ENCODE peak calls at places on chromosome 18, in five cellular contexts. One of them, this sample, is unnamed. For H3K4me1, the result is how much of the 10 kb centered on the place peaks cover.

GRCh38 chr18:5546660-5547059 is 2.9 kb upstream of the EPB41L3 start:
- DNase-seq in breast epithelium: no peak
- DNase-seq in Peyer's patch: no peak
- DNase-seq in body of pancreas: peak
- DNase-seq in stomach: no peak
- DNase-seq in this sample: no peak

GRCh38 chr18:23228102-23229051 is 93.1 kb downstream of the CABLES1 start:
- DNase-seq in breast epithelium: no peak
- DNase-seq in Peyer's patch: peak
- DNase-seq in body of pancreas: peak
- DNase-seq in stomach: no peak
- DNase-seq in this sample: no peak

GRCh38 chr18:24189007-24189528 is 50.2 kb downstream of the CABYR start:
- DNase-seq in breast epithelium: no peak
- DNase-seq in Peyer's patch: no peak
- DNase-seq in body of pancreas: no peak
- DNase-seq in stomach: no peak
- DNase-seq in this sample: no peak

GRCh38 chr18:35753306-35753910 is 171.9 kb downstream of the GALNT1 start:
- DNase-seq in breast epithelium: no peak
- DNase-seq in Peyer's patch: no peak
- DNase-seq in body of pancreas: no peak
- DNase-seq in stomach: no peak
- DNase-seq in this sample: no peak

GRCh38 chr18:4582677-4583076 is 127.6 kb upstream of the DLGAP1 start:
- DNase-seq in breast epithelium: no peak
- DNase-seq in Peyer's patch: no peak
- DNase-seq in body of pancreas: no peak
- DNase-seq in stomach: no peak
- DNase-seq in this sample: no peak

GRCh38 chr18:54220406-54220805 is 4.1 kb downstream of the MBD2 start:
- DNase-seq in breast epithelium: no peak
- DNase-seq in Peyer's patch: no peak
- DNase-seq in body of pancreas: no peak
- DNase-seq in stomach: no peak
- DNase-seq in this sample: no peak

GRCh38 chr18:2627821-2628276 is 27.7 kb upstream of the SMCHD1 start:
- DNase-seq in breast epithelium: no peak
- DNase-seq in Peyer's patch: no peak
- DNase-seq in body of pancreas: no peak
- DNase-seq in stomach: no peak
- DNase-seq in this sample: no peak

GRCh38 chr18:38243291-38243690 is 677.7 kb upstream of the CELF4 start:
- DNase-seq in breast epithelium: no peak
- DNase-seq in Peyer's patch: no peak
- DNase-seq in body of pancreas: no peak
- DNase-seq in stomach: no peak
- DNase-seq in this sample: no peak

GRCh38 chr18:13181765-13182164 is 36.8 kb upstream of the LDLRAD4 start:
- DNase-seq in breast epithelium: no peak
- DNase-seq in Peyer's patch: no peak
- DNase-seq in body of pancreas: no peak
- DNase-seq in stomach: no peak
- DNase-seq in this sample: no peak

GRCh38 chr18:13051159-13051558 is 60.0 kb downstream of the CEP192 start:
- DNase-seq in breast epithelium: no peak
- DNase-seq in Peyer's patch: no peak
- DNase-seq in body of pancreas: no peak
- DNase-seq in stomach: no peak
- DNase-seq in this sample: no peak

GRCh38 chr18:13616525-13617035 is 109.8 kb downstream of the FAM210A start:
- DNase-seq in breast epithelium: no peak
- DNase-seq in Peyer's patch: peak
- DNase-seq in body of pancreas: no peak
- DNase-seq in stomach: no peak
- DNase-seq in this sample: no peak

GRCh38 chr18:58863539-58864145 is 1.0 kb upstream of the ZNF532 start:
- DNase-seq in breast epithelium: no peak
- DNase-seq in Peyer's patch: peak
- DNase-seq in body of pancreas: peak
- DNase-seq in stomach: peak
- DNase-seq in this sample: peak

GRCh38 chr18:42719221-42719620 is 396.3 kb downstream of the RIT2 start:
- DNase-seq in breast epithelium: no peak
- DNase-seq in Peyer's patch: no peak
- DNase-seq in body of pancreas: no peak
- DNase-seq in stomach: no peak
- DNase-seq in this sample: no peak

GRCh38 chr18:8816805-8817204 is 111.4 kb downstream of the MTCL1 start:
- DNase-seq in breast epithelium: no peak
- DNase-seq in Peyer's patch: no peak
- DNase-seq in body of pancreas: no peak
- DNase-seq in stomach: no peak
- DNase-seq in this sample: no peak

GRCh38 chr18:12531747-12532146 is 124.0 kb downstream of the PRELID3A start:
- DNase-seq in breast epithelium: no peak
- DNase-seq in Peyer's patch: no peak
- DNase-seq in body of pancreas: no peak
- DNase-seq in stomach: no peak
- DNase-seq in this sample: no peak

GRCh38 chr18:25827961-25828561 is 262.4 kb downstream of the SS18 start:
- DNase-seq in breast epithelium: no peak
- DNase-seq in Peyer's patch: no peak
- DNase-seq in body of pancreas: no peak
- DNase-seq in stomach: no peak
- DNase-seq in this sample: no peak

GRCh38 chr18:32019251-32019943 is 772 bp downstream of the RNF125 start:
- DNase-seq in breast epithelium: peak
- DNase-seq in Peyer's patch: peak
- DNase-seq in body of pancreas: peak
- DNase-seq in stomach: peak
- DNase-seq in this sample: peak

GRCh38 chr18:47594063-47594462 is 336.4 kb downstream of the SMAD2 start:
- DNase-seq in breast epithelium: no peak
- DNase-seq in Peyer's patch: no peak
- DNase-seq in body of pancreas: no peak
- DNase-seq in stomach: no peak
- DNase-seq in this sample: no peak

GRCh38 chr18:1732143-1732542 is 827.5 kb downstream of the ADCYAP1 start:
- DNase-seq in breast epithelium: no peak
- DNase-seq in Peyer's patch: no peak
- DNase-seq in body of pancreas: no peak
- DNase-seq in stomach: no peak
- DNase-seq in this sample: no peak

GRCh38 chr18:6106116-6106645 is 210.9 kb upstream of the TMEM200C start:
- DNase-seq in breast epithelium: no peak
- DNase-seq in Peyer's patch: no peak
- DNase-seq in body of pancreas: no peak
- DNase-seq in stomach: no peak
- DNase-seq in this sample: no peak

GRCh38 chr18:67232406-67232805 is 284.1 kb downstream of the DSEL start:
- DNase-seq in breast epithelium: no peak
- DNase-seq in Peyer's patch: no peak
- DNase-seq in body of pancreas: no peak
- DNase-seq in stomach: no peak
- DNase-seq in this sample: no peak

GRCh38 chr18:48814490-48815181 is 136.1 kb downstream of the SMAD7 start:
- DNase-seq in breast epithelium: peak
- DNase-seq in Peyer's patch: no peak
- DNase-seq in body of pancreas: no peak
- DNase-seq in stomach: peak
- DNase-seq in this sample: no peak

GRCh38 chr18:73787316-73787715 is 360.3 kb downstream of the FBXO15 start:
- DNase-seq in breast epithelium: no peak
- DNase-seq in Peyer's patch: no peak
- DNase-seq in body of pancreas: no peak
- DNase-seq in stomach: no peak
- DNase-seq in this sample: no peak

GRCh38 chr18:9918016-9918680 is 4.3 kb downstream of the VAPA start:
- DNase-seq in breast epithelium: no peak
- DNase-seq in Peyer's patch: no peak
- DNase-seq in body of pancreas: no peak
- DNase-seq in stomach: no peak
- DNase-seq in this sample: no peak

GRCh38 chr18:9914584-9915290 is 921 bp downstream of the VAPA start:
- DNase-seq in breast epithelium: peak
- DNase-seq in Peyer's patch: peak
- DNase-seq in body of pancreas: peak
- DNase-seq in stomach: peak
- DNase-seq in this sample: peak

GRCh38 chr18:9916067-9916684 is 2.4 kb downstream of the VAPA start:
- DNase-seq in breast epithelium: no peak
- DNase-seq in Peyer's patch: no peak
- DNase-seq in body of pancreas: no peak
- DNase-seq in stomach: no peak
- DNase-seq in this sample: no peak

GRCh38 chr18:9915291-9916066 is 1.7 kb downstream of the VAPA start:
- DNase-seq in breast epithelium: no peak
- DNase-seq in Peyer's patch: no peak
- DNase-seq in body of pancreas: no peak
- DNase-seq in stomach: no peak
- DNase-seq in this sample: no peak

DNA sequence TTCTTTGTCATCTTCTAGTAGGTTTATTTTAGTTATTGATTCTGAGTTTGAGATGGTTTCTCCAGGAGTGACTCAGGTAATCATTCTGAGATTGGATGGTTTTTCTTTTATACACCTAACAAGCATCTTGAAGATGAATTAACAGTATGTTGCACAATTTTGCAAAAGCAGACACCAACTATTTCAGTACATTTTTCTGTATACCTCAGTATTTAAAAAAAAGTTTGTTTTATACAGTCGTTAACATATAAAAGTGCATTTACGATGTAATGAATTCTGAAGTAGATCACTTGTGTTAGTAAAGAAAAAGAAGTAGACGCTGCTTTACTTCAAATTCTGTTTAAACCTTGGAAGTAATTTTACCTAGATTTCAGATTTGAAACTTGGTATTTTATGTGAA is 3.0 kb downstream of the VAPA start:
- DNase-seq in breast epithelium: no peak
- DNase-seq in Peyer's patch: no peak
- DNase-seq in body of pancreas: no peak
- DNase-seq in stomach: no peak
- DNase-seq in this sample: no peak
- H3K4me1 ChIP-seq in breast epithelium: under half
- H3K4me1 ChIP-seq in Peyer's patch: half or more
- H3K4me1 ChIP-seq in body of pancreas: half or more
- H3K4me1 ChIP-seq in stomach: half or more
- H3K4me1 ChIP-seq in this sample: half or more

GRCh38 chr18:76619342-76620315 is 124.6 kb upstream of the ZNF516 start:
- DNase-seq in breast epithelium: no peak
- DNase-seq in Peyer's patch: no peak
- DNase-seq in body of pancreas: peak
- DNase-seq in stomach: peak
- DNase-seq in this sample: peak
- TF ChIP-seq POLR2A in breast epithelium: no peak
- TF ChIP-seq POLR2A in Peyer's patch: no peak
- TF ChIP-seq POLR2A in body of pancreas: no peak
- TF ChIP-seq POLR2A in stomach: no peak
- TF ChIP-seq POLR2A in this sample: no peak

DNA sequence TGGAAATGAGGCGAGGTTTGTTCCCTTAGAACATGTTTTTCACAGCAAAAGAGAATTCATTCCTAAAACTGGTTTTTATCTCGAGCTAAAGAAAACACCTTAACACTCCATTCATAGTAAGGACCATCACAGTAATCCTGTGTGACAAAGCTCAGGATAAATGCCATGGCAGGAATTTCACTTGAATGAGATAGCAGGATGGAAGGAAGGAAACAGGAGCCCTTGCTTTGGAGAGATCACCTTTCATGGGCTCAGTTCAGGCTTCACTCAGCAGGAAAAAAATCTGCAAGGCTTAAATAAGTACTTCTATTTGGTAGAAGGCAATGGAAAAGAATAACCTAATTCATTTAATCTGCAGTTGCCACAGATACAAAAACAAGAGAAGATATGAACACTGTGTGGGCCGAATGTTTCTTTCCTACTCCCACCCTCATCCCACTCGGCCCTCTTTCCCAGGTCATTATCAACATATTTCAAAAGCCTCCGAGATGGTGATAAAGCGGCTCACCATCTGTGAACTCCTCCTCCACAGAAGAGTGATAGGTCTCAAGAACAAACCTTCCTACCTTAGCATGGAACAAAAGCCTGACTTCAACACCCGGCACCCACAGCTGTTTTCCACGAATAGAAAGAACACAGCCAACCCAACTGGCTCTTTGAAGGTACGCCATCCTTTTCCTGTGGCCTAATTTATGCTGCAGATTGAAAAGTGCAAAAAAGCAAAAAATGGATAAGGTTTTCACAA is 28.9 kb downstream of the BCL2 start:
- DNase-seq in breast epithelium: no peak
- DNase-seq in Peyer's patch: no peak
- DNase-seq in body of pancreas: no peak
- DNase-seq in stomach: no peak
- DNase-seq in this sample: no peak
- H3K4me1 ChIP-seq in breast epithelium: under half
- H3K4me1 ChIP-seq in Peyer's patch: under half
- H3K4me1 ChIP-seq in body of pancreas: under half
- H3K4me1 ChIP-seq in stomach: under half
- H3K4me1 ChIP-seq in this sample: under half

GRCh38 chr18:76978616-76979015 is 154.0 kb downstream of the MBP start:
- DNase-seq in breast epithelium: no peak
- DNase-seq in Peyer's patch: peak
- DNase-seq in body of pancreas: no peak
- DNase-seq in stomach: no peak
- DNase-seq in this sample: no peak

GRCh38 chr18:76980663-76981387 is 151.8 kb downstream of the MBP start:
- DNase-seq in breast epithelium: no peak
- DNase-seq in Peyer's patch: peak
- DNase-seq in body of pancreas: no peak
- DNase-seq in stomach: no peak
- DNase-seq in this sample: no peak

GRCh38 chr18:76979906-76980305 is 152.7 kb downstream of the MBP start:
- DNase-seq in breast epithelium: no peak
- DNase-seq in Peyer's patch: peak
- DNase-seq in body of pancreas: no peak
- DNase-seq in stomach: no peak
- DNase-seq in this sample: no peak

GRCh38 chr18:76977681-76978234 is 154.8 kb downstream of the MBP start:
- DNase-seq in breast epithelium: no peak
- DNase-seq in Peyer's patch: peak
- DNase-seq in body of pancreas: no peak
- DNase-seq in stomach: no peak
- DNase-seq in this sample: peak

GRCh38 chr18:76979111-76979751 is 153.4 kb downstream of the MBP start:
- DNase-seq in breast epithelium: no peak
- DNase-seq in Peyer's patch: peak
- DNase-seq in body of pancreas: no peak
- DNase-seq in stomach: no peak
- DNase-seq in this sample: no peak
- TF ChIP-seq POLR2A in breast epithelium: no peak
- TF ChIP-seq POLR2A in Peyer's patch: no peak
- TF ChIP-seq POLR2A in body of pancreas: no peak
- TF ChIP-seq POLR2A in stomach: no peak
- TF ChIP-seq POLR2A in this sample: no peak

DNA sequence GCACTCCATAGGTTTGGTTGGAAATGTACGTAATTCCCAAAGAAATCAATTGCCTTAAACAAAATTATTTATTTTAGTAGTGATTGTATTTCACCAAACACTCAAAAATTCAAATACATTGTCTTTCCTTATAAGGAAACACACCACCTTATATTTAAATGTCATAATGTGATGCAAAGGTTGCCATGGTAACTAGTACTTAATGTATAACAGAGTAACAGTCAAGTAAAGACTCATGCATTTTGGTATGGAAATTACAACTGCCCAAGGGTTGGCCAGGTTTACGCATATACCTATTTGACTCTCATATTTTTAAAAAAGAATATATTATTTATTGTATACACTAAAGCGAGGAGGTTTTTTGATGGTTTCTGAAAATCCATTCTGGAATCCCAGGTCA is 231.2 kb downstream of the TCF4 start:
- DNase-seq in breast epithelium: no peak
- DNase-seq in Peyer's patch: no peak
- DNase-seq in body of pancreas: no peak
- DNase-seq in stomach: no peak
- DNase-seq in this sample: no peak
- H3K4me1 ChIP-seq in breast epithelium: under half
- H3K4me1 ChIP-seq in Peyer's patch: under half
- H3K4me1 ChIP-seq in body of pancreas: under half
- H3K4me1 ChIP-seq in stomach: under half
- H3K4me1 ChIP-seq in this sample: under half

This sample was measured in heart left ventricle.